ENCODE peak calls at places on chromosomes 4 and X, in seven cellular contexts. D is ACHN; G is HS-5; I is M059J; F is astrocyte; V is RWPE1; B is activated naive CD4-positive, alpha-beta T cell. Y is an unnamed sample.

GRCh38 chr4:119118397-119118796 is 17.2 kb upstream of the MYOZ2 start:
- DNase-seq in D (no peak), G (no peak), I (no peak), F (peak), V (no peak), B (no peak), Y (no peak)

GRCh38 chr4:184014301-184014700 is 109.2 kb downstream of the STOX2 start:
- DNase-seq in D (no peak), G (no peak), I (no peak), F (no peak), V (no peak), B (no peak), Y (no peak)

GRCh38 chr4:27398911-27399310 is 538.3 kb downstream of the STIM2 start:
- DNase-seq in D (no peak), G (no peak), I (no peak), F (peak), V (no peak), B (no peak), Y (no peak)

GRCh38 chrX:155094468-155095061 is 23.3 kb downstream of the BRCC3 start:
- DNase-seq in D (peak), G (no peak), I (peak), F (no peak), V (no peak), B (no peak), Y (no peak)

GRCh38 chr4:3440979-3441500 is 728 bp upstream of the HGFAC start:
- DNase-seq in D (no peak), G (no peak), I (peak), F (no peak), V (peak), B (no peak), Y (no peak)

GRCh38 chr4:40194602-40195161 is 2.1 kb upstream of the RHOH start:
- DNase-seq in D (no peak), G (no peak), I (no peak), F (no peak), V (no peak), B (no peak), Y (no peak)

GRCh38 chr4:183142566-183143545 is 43.8 kb downstream of the WWC2 start:
- DNase-seq in D (peak), G (peak), I (peak), F (peak), V (peak), B (no peak), Y (no peak)

GRCh38 chr4:115054836-115055235 is 58.6 kb downstream of the NDST4 start:
- DNase-seq in D (no peak), G (no peak), I (no peak), F (no peak), V (no peak), B (no peak), Y (no peak)

Y was measured in Peyer's patch.